ENCODE peak calls at places on chromosomes 6 and 20, in seven cellular contexts. One of them, this sample, is unnamed.

GRCh38 chr6:141667580-141668309 is 465.0 kb upstream of the GJE1 start:
- DNase-seq in H1: no peak
- DNase-seq in SK-N-SH: no peak
- DNase-seq in GM12878: no peak
- DNase-seq in HCT116: no peak
- DNase-seq in HepG2: no peak
- DNase-seq in K562: no peak
- DNase-seq in this sample: no peak

GRCh38 chr6:139600919-139601470 is 226.5 kb upstream of the CITED2 start:
- DNase-seq in GM12878: peak
- DNase-seq in HCT116: no peak
- DNase-seq in H1: no peak
- DNase-seq in HepG2: no peak
- DNase-seq in SK-N-SH: no peak
- DNase-seq in K562: no peak
- DNase-seq in this sample: no peak

GRCh38 chr20:4811661-4812181 is 90.0 kb downstream of the PRND start:
- DNase-seq in SK-N-SH: no peak
- DNase-seq in HepG2: no peak
- DNase-seq in K562: no peak
- DNase-seq in HCT116: no peak
- DNase-seq in GM12878: peak
- DNase-seq in H1: no peak
- DNase-seq in this sample: no peak

GRCh38 chr20:50694379-50695143 is 3.2 kb upstream of the RIPOR3 start:
- DNase-seq in HCT116: no peak
- DNase-seq in SK-N-SH: no peak
- DNase-seq in K562: no peak
- DNase-seq in H1: no peak
- DNase-seq in HepG2: peak
- DNase-seq in GM12878: no peak
- DNase-seq in this sample: no peak

GRCh38 chr6:134317471-134318131 is at the start of gene SGK1:
- DNase-seq in SK-N-SH: peak
- DNase-seq in HCT116: no peak
- DNase-seq in H1: no peak
- DNase-seq in GM12878: no peak
- DNase-seq in HepG2: no peak
- DNase-seq in K562: no peak
- DNase-seq in this sample: peak

GRCh38 chr20:10857362-10858070 is 183.7 kb upstream of the JAG1 start:
- DNase-seq in HCT116: no peak
- DNase-seq in H1: no peak
- DNase-seq in GM12878: no peak
- DNase-seq in K562: no peak
- DNase-seq in SK-N-SH: no peak
- DNase-seq in HepG2: peak
- DNase-seq in this sample: no peak

GRCh38 chr20:3818155-3819151 is 1.9 kb upstream of the AP5S1 start:
- DNase-seq in HCT116: peak
- DNase-seq in K562: peak
- DNase-seq in GM12878: no peak
- DNase-seq in SK-N-SH: peak
- DNase-seq in H1: no peak
- DNase-seq in HepG2: peak
- DNase-seq in this sample: peak

GRCh38 chr6:85191656-85192055 is 258.2 kb upstream of the NT5E start:
- DNase-seq in GM12878: no peak
- DNase-seq in HCT116: no peak
- DNase-seq in SK-N-SH: no peak
- DNase-seq in K562: no peak
- DNase-seq in HepG2: no peak
- DNase-seq in H1: no peak
- DNase-seq in this sample: no peak

GRCh38 chr6:61909541-61909940 is 376.5 kb downstream of the KHDRBS2 start:
- DNase-seq in GM12878: no peak
- DNase-seq in H1: no peak
- DNase-seq in HCT116: no peak
- DNase-seq in HepG2: no peak
- DNase-seq in SK-N-SH: no peak
- DNase-seq in K562: no peak
- DNase-seq in this sample: no peak

GRCh38 chr6:98260382-98260781 is 574.0 kb upstream of the POU3F2 start:
- DNase-seq in GM12878: no peak
- DNase-seq in HCT116: no peak
- DNase-seq in HepG2: no peak
- DNase-seq in K562: no peak
- DNase-seq in H1: no peak
- DNase-seq in SK-N-SH: no peak
- DNase-seq in this sample: no peak

GRCh38 chr6:154223296-154223695 is 133.3 kb downstream of the IPCEF1 start:
- DNase-seq in SK-N-SH: no peak
- DNase-seq in GM12878: no peak
- DNase-seq in HepG2: no peak
- DNase-seq in K562: no peak
- DNase-seq in HCT116: no peak
- DNase-seq in H1: no peak
- DNase-seq in this sample: no peak

GRCh38 chr6:48057611-48058010 is 53.4 kb downstream of the PTCHD4 start:
- DNase-seq in SK-N-SH: no peak
- DNase-seq in K562: no peak
- DNase-seq in HepG2: no peak
- DNase-seq in H1: no peak
- DNase-seq in HCT116: no peak
- DNase-seq in GM12878: no peak
- DNase-seq in this sample: no peak

GRCh38 chr20:20820104-20820503 is 107.7 kb upstream of the RALGAPA2 start:
- DNase-seq in H1: no peak
- DNase-seq in GM12878: no peak
- DNase-seq in SK-N-SH: peak
- DNase-seq in HCT116: peak
- DNase-seq in K562: peak
- DNase-seq in HepG2: peak
- DNase-seq in this sample: no peak

GRCh38 chr6:16344756-16345155 is 106.4 kb downstream of the GMPR start:
- DNase-seq in HCT116: no peak
- DNase-seq in GM12878: no peak
- DNase-seq in H1: no peak
- DNase-seq in HepG2: no peak
- DNase-seq in K562: no peak
- DNase-seq in SK-N-SH: no peak
- DNase-seq in this sample: no peak

GRCh38 chr20:1431158-1431557 is 35.5 kb downstream of the NSFL1C start:
- DNase-seq in SK-N-SH: no peak
- DNase-seq in GM12878: no peak
- DNase-seq in HepG2: no peak
- DNase-seq in HCT116: no peak
- DNase-seq in H1: no peak
- DNase-seq in K562: no peak
- DNase-seq in this sample: no peak

GRCh38 chr6:13554929-13555333 is 19.5 kb upstream of the SIRT5 start:
- DNase-seq in HepG2: no peak
- DNase-seq in HCT116: no peak
- DNase-seq in GM12878: no peak
- DNase-seq in SK-N-SH: no peak
- DNase-seq in K562: no peak
- DNase-seq in H1: no peak
- DNase-seq in this sample: no peak

GRCh38 chr6:170023620-170024521 is 267.0 kb downstream of the DLL1 start:
- DNase-seq in HCT116: no peak
- DNase-seq in HepG2: no peak
- DNase-seq in H1: no peak
- DNase-seq in K562: no peak
- DNase-seq in SK-N-SH: no peak
- DNase-seq in GM12878: no peak
- DNase-seq in this sample: no peak
- TF ChIP-seq JUND in HCT116: no peak
- TF ChIP-seq JUND in HepG2: no peak
- TF ChIP-seq JUND in H1: no peak
- TF ChIP-seq JUND in K562: no peak
- TF ChIP-seq JUND in SK-N-SH: no peak
- TF ChIP-seq JUND in GM12878: no peak
- TF ChIP-seq JUND in this sample: no peak

GRCh38 chr6:166751051-166751595 is 124.1 kb upstream of the RPS6KA2 start:
- DNase-seq in HCT116: no peak
- DNase-seq in H1: no peak
- DNase-seq in SK-N-SH: peak
- DNase-seq in K562: no peak
- DNase-seq in GM12878: no peak
- DNase-seq in HepG2: no peak
- DNase-seq in this sample: no peak

GRCh38 chr6:166750125-166750793 is 123.2 kb upstream of the RPS6KA2 start:
- DNase-seq in GM12878: no peak
- DNase-seq in HepG2: no peak
- DNase-seq in H1: no peak
- DNase-seq in SK-N-SH: no peak
- DNase-seq in HCT116: no peak
- DNase-seq in K562: no peak
- DNase-seq in this sample: no peak

GRCh38 chr6:166749666-166750065 is 122.6 kb upstream of the RPS6KA2 start:
- DNase-seq in SK-N-SH: no peak
- DNase-seq in K562: no peak
- DNase-seq in H1: no peak
- DNase-seq in HCT116: no peak
- DNase-seq in GM12878: no peak
- DNase-seq in HepG2: no peak
- DNase-seq in this sample: no peak

GRCh38 chr6:166745801-166746668 is 119.0 kb upstream of the RPS6KA2 start:
- DNase-seq in GM12878: no peak
- DNase-seq in K562: no peak
- DNase-seq in SK-N-SH: no peak
- DNase-seq in HepG2: no peak
- DNase-seq in H1: no peak
- DNase-seq in HCT116: no peak
- DNase-seq in this sample: no peak

GRCh38 chr6:166747644-166748595 is 120.9 kb upstream of the RPS6KA2 start:
- DNase-seq in HepG2: no peak
- DNase-seq in K562: no peak
- DNase-seq in GM12878: no peak
- DNase-seq in SK-N-SH: peak
- DNase-seq in HCT116: no peak
- DNase-seq in H1: no peak
- DNase-seq in this sample: no peak
- TF ChIP-seq JUND in HepG2: no peak
- TF ChIP-seq JUND in K562: no peak
- TF ChIP-seq JUND in GM12878: no peak
- TF ChIP-seq JUND in SK-N-SH: no peak
- TF ChIP-seq JUND in HCT116: no peak
- TF ChIP-seq JUND in H1: no peak
- TF ChIP-seq JUND in this sample: no peak

GRCh38 chr6:37136821-37137200 is 33.1 kb upstream of the PIM1 start:
- DNase-seq in HCT116: no peak
- DNase-seq in K562: no peak
- DNase-seq in GM12878: no peak
- DNase-seq in H1: no peak
- DNase-seq in SK-N-SH: no peak
- DNase-seq in HepG2: no peak
- DNase-seq in this sample: no peak

GRCh38 chr6:37137201-37137880 is 32.6 kb upstream of the PIM1 start:
- DNase-seq in GM12878: no peak
- DNase-seq in HepG2: peak
- DNase-seq in HCT116: peak
- DNase-seq in K562: no peak
- DNase-seq in SK-N-SH: peak
- DNase-seq in H1: no peak
- DNase-seq in this sample: no peak

GRCh38 chr6:37131960-37132253 is 38.0 kb upstream of the PIM1 start:
- DNase-seq in K562: no peak
- DNase-seq in SK-N-SH: no peak
- DNase-seq in GM12878: no peak
- DNase-seq in H1: no peak
- DNase-seq in HCT116: no peak
- DNase-seq in HepG2: no peak
- DNase-seq in this sample: no peak

GRCh38 chr6:37135835-37136694 is 33.9 kb upstream of the PIM1 start:
- DNase-seq in SK-N-SH: no peak
- DNase-seq in HepG2: peak
- DNase-seq in HCT116: no peak
- DNase-seq in K562: no peak
- DNase-seq in GM12878: no peak
- DNase-seq in H1: no peak
- DNase-seq in this sample: no peak

DNA sequence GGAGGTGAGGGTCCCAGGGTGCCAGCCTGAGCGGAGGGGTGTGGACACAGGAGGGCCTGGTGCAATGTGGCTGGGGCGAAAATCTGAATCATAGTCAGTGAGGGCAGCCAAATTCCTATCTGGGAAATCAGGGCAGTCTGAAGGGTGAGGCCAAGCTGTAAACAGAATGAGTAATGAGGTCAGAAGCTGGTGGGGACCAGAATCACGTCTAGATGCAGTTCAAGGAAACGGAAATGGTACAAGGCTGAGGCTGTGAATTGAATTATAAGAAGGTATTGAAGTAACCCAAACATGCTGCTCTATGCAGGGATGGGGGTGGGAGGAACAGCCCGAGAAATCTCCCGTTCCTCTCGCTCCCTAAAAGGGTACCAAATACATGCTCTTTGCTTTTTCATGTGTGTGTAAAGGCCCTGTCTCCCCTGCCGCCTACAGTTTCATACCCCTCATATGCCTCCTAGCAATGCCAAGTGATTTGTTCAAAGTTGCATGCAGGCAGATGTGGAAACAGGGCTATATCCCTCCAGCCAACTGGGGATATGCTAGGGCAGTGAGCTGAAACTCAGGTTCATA is 35.2 kb upstream of the PIM1 start:
- DNase-seq in HCT116: peak
- DNase-seq in SK-N-SH: no peak
- DNase-seq in H1: no peak
- DNase-seq in GM12878: no peak
- DNase-seq in HepG2: no peak
- DNase-seq in K562: no peak
- DNase-seq in this sample: no peak
- TF ChIP-seq JUND in HCT116: peak
- TF ChIP-seq JUND in SK-N-SH: peak
- TF ChIP-seq JUND in H1: no peak
- TF ChIP-seq JUND in GM12878: no peak
- TF ChIP-seq JUND in HepG2: no peak
- TF ChIP-seq JUND in K562: peak
- TF ChIP-seq JUND in this sample: no peak

GRCh38 chr6:33621396-33622388 is 570 bp downstream of the ITPR3 start:
- DNase-seq in K562: peak
- DNase-seq in H1: no peak
- DNase-seq in GM12878: no peak
- DNase-seq in HCT116: no peak
- DNase-seq in SK-N-SH: no peak
- DNase-seq in HepG2: no peak
- DNase-seq in this sample: peak
- TF ChIP-seq JUND in K562: no peak
- TF ChIP-seq JUND in H1: no peak
- TF ChIP-seq JUND in GM12878: no peak
- TF ChIP-seq JUND in HCT116: no peak
- TF ChIP-seq JUND in SK-N-SH: no peak
- TF ChIP-seq JUND in HepG2: no peak
- TF ChIP-seq JUND in this sample: no peak